ENCODE peak calls at places on chromosomes 7 and 10, in six cellular contexts. D is heart right ventricle, V is heart left ventricle, C is lower lobe of right lung, J is adrenal gland, B is ovary. T is an unnamed sample.

GRCh38 chr7:47349401-47349800 is 232.5 kb downstream of the TNS3 start:
- DNase-seq in C (no peak), B (no peak), D (no peak), V (no peak), J (no peak), T (no peak)

GRCh38 chr7:151381333-151382078 is 28.3 kb downstream of the WDR86 start:
- DNase-seq in D (no peak), V (no peak), C (no peak), J (no peak), B (peak; percentile 44), T (no peak)

GRCh38 chr7:28002638-28003037 is 178.0 kb downstream of the JAZF1 start:
- DNase-seq in B (no peak), C (no peak), D (no peak), V (no peak), J (no peak), T (no peak)

GRCh38 chr7:21572914-21573313 is 30.1 kb downstream of the DNAH11 start:
- DNase-seq in V (no peak), J (no peak), C (no peak), B (no peak), D (no peak), T (no peak)

GRCh38 chr7:12212051-12212485 is 974 bp downstream of the TMEM106B start:
- DNase-seq in V (no peak), J (peak; percentile 25), B (no peak), C (no peak), D (no peak), T (peak; percentile 14)

GRCh38 chr7:158821173-158822021 is 7.9 kb downstream of the ESYT2 start:
- DNase-seq in D (no peak), V (no peak), B (no peak), C (no peak), J (no peak), T (no peak)

GRCh38 chr10:36608251-36608650 is 517.1 kb upstream of the ANKRD30A start:
- DNase-seq in V (no peak), D (no peak), C (no peak), J (no peak), B (no peak), T (no peak)

GRCh38 chr10:86060386-86061280 is 306.0 kb downstream of the GRID1 start:
- DNase-seq in J (no peak), V (no peak), C (no peak), B (no peak), D (no peak), T (no peak)

GRCh38 chr10:7670157-7670556 is 3.4 kb upstream of the ITIH5 start:
- DNase-seq in J (no peak), D (no peak), B (no peak), C (no peak), V (no peak), T (no peak)

GRCh38 chr7:85065306-85065705 is 121.5 kb downstream of the SEMA3D start:
- DNase-seq in C (no peak), D (peak; percentile 23), J (no peak), B (no peak), V (peak; percentile 18), T (peak; percentile 45)

GRCh38 chr10:129365767-129366400 is 101.2 kb upstream of the MGMT start:
- DNase-seq in V (no peak), C (no peak), D (no peak), B (no peak), J (no peak), T (no peak)

GRCh38 chr10:102603946-102604345 is 40.3 kb upstream of the TRIM8 start:
- DNase-seq in D (no peak), J (no peak), B (no peak), C (no peak), V (no peak), T (no peak)

GRCh38 chr10:102600816-102601215 is 43.5 kb upstream of the TRIM8 start:
- DNase-seq in D (no peak), J (no peak), B (no peak), V (no peak), C (no peak), T (no peak)

GRCh38 chr10:102602272-102603045 is 41.8 kb upstream of the TRIM8 start:
- DNase-seq in C (no peak), V (no peak), J (peak; percentile 73), B (no peak), D (no peak), T (no peak)

GRCh38 chr10:102599565-102600327 is 44.5 kb upstream of the TRIM8 start:
- DNase-seq in J (no peak), C (no peak), D (no peak), V (peak; percentile 54), B (no peak), T (no peak)

GRCh38 chr10:102601639-102602038 is 42.6 kb upstream of the TRIM8 start:
- DNase-seq in J (no peak), D (no peak), V (no peak), B (no peak), C (no peak), T (no peak)
- H3K36me3 ChIP-seq in J (no peaks in the 10 kb centered on the region), D (peaks cover 5% of the 10 kb centered on the region), V (no peaks in the 10 kb centered on the region), B (no peaks in the 10 kb centered on the region), C (peaks cover 68% of the 10 kb centered on the region), T (no peaks in the 10 kb centered on the region)

DNA sequence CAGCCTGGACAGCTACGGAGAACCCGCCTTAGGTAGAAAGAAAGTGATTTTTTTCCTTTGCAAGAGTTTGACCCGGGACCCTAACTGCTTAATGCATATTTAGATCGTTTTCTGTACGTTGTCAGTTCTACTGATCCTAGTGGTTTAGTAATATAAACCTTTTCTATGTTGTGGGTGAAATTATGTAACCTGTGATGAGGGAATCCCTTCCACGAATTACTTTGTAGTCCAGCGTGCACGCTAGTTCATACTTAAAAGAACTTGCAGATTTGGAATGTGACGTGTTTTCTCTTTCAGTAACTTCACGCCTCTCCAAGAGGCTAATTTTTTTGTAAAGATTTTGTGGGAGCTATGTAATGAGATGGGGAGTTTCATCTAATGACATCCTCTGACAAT is 705 bp downstream of the SLF2 start:
- DNase-seq in V (no peak), D (no peak), C (no peak), B (no peak), J (no peak), T (no peak)
- H3K4me3 ChIP-seq in V (peak overlapping the region; percentile 85), D (peak overlapping the region; percentile 97), C (peak overlapping the region; percentile 99), B (peak overlapping the region; percentile 97), J (peak overlapping the region; percentile 99), T (peak overlapping the region; percentile 63)

DNA sequence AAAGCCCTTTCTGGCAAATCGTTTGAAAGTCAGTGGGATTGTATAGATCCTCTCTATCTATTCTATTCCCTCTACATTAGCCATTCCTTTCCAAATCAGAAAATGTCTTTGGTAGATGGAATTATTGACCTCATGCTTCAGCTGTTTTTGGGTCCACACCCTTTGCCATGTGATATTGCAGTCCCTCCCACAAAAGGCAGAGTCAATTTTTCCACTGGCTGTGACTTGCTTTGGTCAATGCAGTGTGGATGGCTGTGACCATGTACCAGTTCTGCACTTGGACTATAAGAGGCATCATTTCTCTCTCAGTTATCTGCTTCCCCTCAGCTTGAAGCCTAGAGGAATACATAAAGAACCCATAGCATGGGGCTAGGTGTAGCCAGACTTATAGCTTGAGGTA is 332.9 kb downstream of the PTEN start:
- DNase-seq in B (no peak), D (no peak), J (peak; percentile 28), C (no peak), V (no peak), T (no peak)
- TF ChIP-seq CTCF in B (no peak), D (no peak), J (no peak), C (no peak), V (no peak), T (no peak)

GRCh38 chr10:110502851-110503301 is 5.2 kb downstream of the DUSP5 start:
- DNase-seq in B (no peak), J (peak; percentile 88), D (peak; percentile 87), C (no peak), V (peak; percentile 80), T (peak; percentile 33)
- H3K36me3 ChIP-seq in B (no peaks in the 10 kb centered on the region), J (no peaks in the 10 kb centered on the region), D (peaks cover 10% of the 10 kb centered on the region), C (peaks cover 11% of the 10 kb centered on the region), V (no peaks in the 10 kb centered on the region), T (peaks cover 8% of the 10 kb centered on the region)